ENCODE peak calls at places on chromosomes 6 and 20, in seven cellular contexts. N, Y, P, D, M, R and E are unnamed samples.

GRCh38 chr6:13089296-13089994 is 238.9 kb downstream of the TBC1D7 start:
- DNase-seq in D (no peak), Y (no peak), M (no peak), R (no peak), N (peak), P (no peak), E (no peak)

GRCh38 chr6:113203135-113203534 is 654.0 kb upstream of the MARCKS start:
- DNase-seq in Y (no peak), P (no peak), M (no peak), D (no peak), R (no peak), N (no peak), E (no peak)

GRCh38 chr6:41488392-41489129 is 57.6 kb upstream of the FOXP4 start:
- DNase-seq in N (peak), Y (no peak), M (no peak), R (no peak), D (no peak), P (peak), E (peak)

GRCh38 chr6:3835055-3835731 is 14.0 kb upstream of the FAM50B start:
- DNase-seq in P (no peak), M (peak), Y (no peak), R (no peak), D (peak), N (no peak), E (no peak)

GRCh38 chr6:15763827-15764226 is 101.0 kb upstream of the DTNBP1 start:
- DNase-seq in M (no peak), P (peak), R (peak), N (peak), Y (no peak), D (peak), E (peak)

GRCh38 chr20:39893013-39893685 is 795.9 kb downstream of the MAFB start:
- DNase-seq in D (no peak), N (peak), R (no peak), Y (no peak), P (no peak), M (no peak), E (peak)

GRCh38 chr20:4449977-4450715 is 271.6 kb upstream of the PRND start:
- DNase-seq in N (peak), M (no peak), Y (no peak), P (peak), R (no peak), D (no peak), E (no peak)

GRCh38 chr20:51482836-51483235 is 59.7 kb downstream of the NFATC2 start:
- DNase-seq in R (no peak), D (no peak), N (no peak), P (no peak), Y (no peak), M (no peak), E (no peak)

GRCh38 chr6:95797054-95797453 is 218.7 kb upstream of the FUT9 start:
- DNase-seq in Y (no peak), R (no peak), P (no peak), M (no peak), N (no peak), D (no peak), E (no peak)

GRCh38 chr6:149862901-149863595 is 1.1 kb downstream of the LRP11 start:
- DNase-seq in P (peak), R (peak), Y (peak), D (peak), M (peak), N (peak), E (no peak)

GRCh38 chr6:108165714-108166663 is at the start of gene NR2E1:
- DNase-seq in R (no peak), P (no peak), N (peak), M (no peak), D (no peak), Y (no peak), E (no peak)

GRCh38 chr6:97443408-97444080 is 160.5 kb upstream of the MMS22L start:
- DNase-seq in R (no peak), N (no peak), P (no peak), Y (no peak), M (no peak), D (no peak), E (no peak)

GRCh38 chr6:97445406-97445805 is 162.4 kb upstream of the MMS22L start:
- DNase-seq in R (no peak), M (no peak), N (no peak), D (no peak), P (no peak), Y (no peak), E (no peak)

GRCh38 chr6:97438011-97438671 is 155.1 kb upstream of the MMS22L start:
- DNase-seq in N (no peak), Y (peak), P (no peak), R (no peak), D (no peak), M (no peak), E (no peak)

GRCh38 chr6:97437087-97437486 is 154.1 kb upstream of the MMS22L start:
- DNase-seq in P (peak), D (no peak), Y (no peak), N (peak), M (no peak), R (no peak), E (peak)

GRCh38 chr6:97440590-97441176 is 157.7 kb upstream of the MMS22L start:
- DNase-seq in P (peak), R (no peak), N (peak), D (no peak), M (no peak), Y (peak), E (no peak)
- TF ChIP-seq CTCF in P (peak), R (peak), N (peak), D (no peak), M (peak), Y (peak), E (peak)

GRCh38 chr6:52538921-52539354 is 37.9 kb downstream of the TRAM2 start:
- DNase-seq in N (peak), D (no peak), P (no peak), R (no peak), Y (no peak), M (no peak), E (no peak)
- H3K4me3 ChIP-seq in N (no peak), D (no peak), P (no peak), R (no peak), Y (no peak), M (no peak), E (peak)

GRCh38 chr6:69722683-69723082 is 74.1 kb downstream of the LMBRD1 start:
- DNase-seq in M (no peak), D (no peak), Y (no peak), N (no peak), P (no peak), R (no peak), E (no peak)

DNA sequence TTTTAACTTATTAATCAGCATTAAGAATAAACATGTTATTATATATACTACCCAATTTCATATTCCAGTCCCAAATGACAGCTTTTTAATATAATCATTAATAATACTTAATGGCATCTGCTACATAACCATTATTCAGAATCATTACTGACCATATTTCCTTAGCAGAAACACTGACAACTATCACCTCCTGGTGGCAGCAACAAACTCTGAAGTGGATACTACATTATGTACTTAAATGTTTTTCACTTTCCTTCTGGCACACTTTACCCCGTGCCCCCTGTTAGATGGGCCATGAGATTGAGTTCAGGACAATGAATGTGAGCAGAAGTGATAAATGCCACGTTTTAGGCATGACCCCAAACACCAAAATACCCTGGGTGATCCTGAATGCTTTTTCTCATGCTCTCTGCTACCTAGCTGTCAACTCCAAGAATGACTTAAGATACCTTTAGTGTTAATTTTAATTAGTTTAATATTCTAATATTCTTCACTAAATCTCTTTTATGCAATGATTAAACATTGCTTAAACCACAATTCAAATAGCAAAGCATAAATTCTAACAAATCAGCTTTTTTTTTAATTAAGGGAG is 77.1 kb downstream of the LMBRD1 start:
- DNase-seq in M (no peak), D (no peak), R (no peak), P (peak), Y (peak), N (peak), E (peak)
- TF ChIP-seq CTCF in M (peak), D (no peak), R (peak), P (peak), Y (peak), N (peak), E (peak)

GRCh38 chr20:34669094-34669493 is 7.8 kb downstream of the PIGU start:
- DNase-seq in M (no peak), Y (no peak), D (no peak), R (no peak), P (no peak), N (no peak), E (no peak)
- H3K4me3 ChIP-seq in M (no peak), Y (no peak), D (no peak), R (no peak), P (no peak), N (no peak), E (no peak)

GRCh38 chr6:100573169-100573568 is 108.4 kb upstream of the SIM1 start:
- DNase-seq in D (no peak), Y (no peak), P (peak), M (no peak), R (no peak), N (peak), E (peak)
- TF ChIP-seq CTCF in D (no peak), Y (peak), P (peak), M (no peak), R (no peak), N (peak), E (peak)

DNA sequence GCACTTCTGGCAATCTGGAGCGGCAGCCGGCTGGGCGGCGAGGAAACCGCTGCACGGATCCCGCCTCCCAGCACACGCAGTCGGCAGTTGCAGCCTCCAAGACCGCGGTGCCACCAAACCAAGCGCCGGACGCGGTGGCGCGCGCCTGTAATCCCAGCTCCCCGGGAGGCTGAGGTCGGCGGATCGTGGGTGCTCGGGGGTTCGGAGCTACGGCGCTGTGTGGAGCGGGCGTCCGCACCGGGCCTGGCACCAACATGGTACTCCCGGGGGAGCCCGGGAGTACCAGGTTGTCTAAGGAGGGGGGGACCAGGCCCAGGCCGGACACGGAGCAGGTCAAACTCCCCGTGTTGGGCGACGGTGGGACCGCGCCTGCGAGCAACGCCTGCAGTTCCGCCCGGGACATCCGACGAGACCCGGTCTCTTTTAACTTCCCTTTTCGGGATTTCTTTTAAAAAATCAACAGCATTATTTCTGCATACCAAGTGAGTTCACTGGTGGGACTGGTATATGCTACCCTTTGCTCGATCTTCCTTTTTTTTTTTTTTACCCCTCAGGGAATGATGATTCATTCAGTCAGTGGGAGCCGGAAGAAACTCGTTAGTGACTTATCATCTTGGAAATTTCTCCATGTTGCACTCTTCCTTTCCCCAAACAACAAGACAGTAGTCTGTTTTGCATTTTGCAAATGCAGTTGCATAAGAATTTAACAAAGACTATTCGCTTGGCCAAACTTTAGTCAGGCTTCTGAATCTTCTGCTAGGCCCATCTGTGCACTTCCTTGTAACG is 27.6 kb downstream of the ZNF311 start:
- DNase-seq in P (no peak), N (peak), Y (no peak), M (peak), D (no peak), R (no peak), E (no peak)
- H3K4me3 ChIP-seq in P (no peak), N (peak), Y (peak), M (peak), D (no peak), R (no peak), E (peak)

GRCh38 chr6:111800468-111800760 is 72.8 kb downstream of the FYN start:
- DNase-seq in Y (no peak), M (no peak), N (peak), R (no peak), D (no peak), P (no peak), E (no peak)

GRCh38 chr6:111798281-111798725 is 74.9 kb downstream of the FYN start:
- DNase-seq in P (no peak), N (no peak), R (no peak), D (no peak), Y (no peak), M (no peak), E (no peak)

GRCh38 chr6:111802720-111803119 is 70.5 kb downstream of the FYN start:
- DNase-seq in Y (no peak), N (no peak), D (no peak), M (no peak), R (no peak), P (no peak), E (no peak)

GRCh38 chr6:111800821-111801220 is 72.4 kb downstream of the FYN start:
- DNase-seq in D (no peak), R (no peak), N (peak), M (no peak), Y (no peak), P (no peak), E (no peak)

GRCh38 chr6:111799576-111800467 is 73.4 kb downstream of the FYN start:
- DNase-seq in D (no peak), Y (no peak), M (no peak), N (peak), P (no peak), R (no peak), E (no peak)
- TF ChIP-seq CTCF in D (no peak), Y (no peak), M (no peak), N (no peak), P (peak), R (no peak), E (peak)

GRCh38 chr20:48759631-48760245 is 68.1 kb downstream of the PREX1 start:
- DNase-seq in M (no peak), D (no peak), P (no peak), Y (no peak), N (no peak), R (no peak), E (no peak)
- H3K4me3 ChIP-seq in M (no peak), D (no peak), P (no peak), Y (no peak), N (no peak), R (no peak), E (no peak)